ENCODE peak calls at places on chromosomes 2 and 18, in eight cellular contexts. A, C, E, J, D, W, P and F are unnamed samples.

GRCh38 chr2:126655500-126656310 is at the start of gene GYPC:
- DNase-seq in A (no peak), C (peak), E (peak), J (peak), D (peak), W (no peak), P (peak), F (no peak)

GRCh38 chr18:52764271-52764670 is 424.3 kb downstream of the DCC start:
- DNase-seq in A (peak), C (no peak), E (no peak), J (no peak), D (no peak), W (no peak), P (no peak), F (no peak)

GRCh38 chr2:40412456-40412855 is 39.4 kb downstream of the SLC8A1 start:
- DNase-seq in A (no peak), C (no peak), E (no peak), J (no peak), D (no peak), W (no peak), P (no peak), F (no peak)

GRCh38 chr2:241461693-241462677 is 46.4 kb downstream of the STK25 start:
- DNase-seq in A (no peak), C (no peak), E (no peak), J (no peak), D (no peak), W (no peak), P (no peak), F (no peak)

GRCh38 chr2:228535396-228535795 is 353.9 kb upstream of the SPHKAP start:
- DNase-seq in A (no peak), C (no peak), E (no peak), J (no peak), D (no peak), W (no peak), P (no peak), F (no peak)

GRCh38 chr2:11234309-11234708 is 79.0 kb downstream of the SLC66A3 start:
- DNase-seq in A (no peak), C (no peak), E (no peak), J (no peak), D (no peak), W (no peak), P (no peak), F (no peak)

GRCh38 chr18:69638056-69638455 is 237.4 kb downstream of the DOK6 start:
- DNase-seq in A (no peak), C (no peak), E (no peak), J (no peak), D (no peak), W (no peak), P (no peak), F (no peak)

GRCh38 chr2:20061476-20061875 is 10.0 kb upstream of the LAPTM4A start:
- DNase-seq in A (no peak), C (no peak), E (no peak), J (no peak), D (no peak), W (no peak), P (no peak), F (no peak)

GRCh38 chr18:63131106-63131943 is 188.2 kb downstream of the BCL2 start:
- DNase-seq in A (peak), C (peak), E (peak), J (peak), D (no peak), W (peak), P (peak), F (peak)

GRCh38 chr2:45020439-45020838 is 11.2 kb upstream of the SIX2 start:
- DNase-seq in A (no peak), C (no peak), E (no peak), J (no peak), D (no peak), W (no peak), P (no peak), F (no peak)